ENCODE peak calls at places on chromosome 7, in eight cellular contexts. T is Peyer's patch, D is fibroblast of pulmonary artery, Q is mammary epithelial cell, F is breast epithelium, A is A549, E is foreskin fibroblast, I is kidney. O is an unnamed sample.

GRCh38 chr7:128117691-128118090 is 86.5 kb upstream of the LRRC4 start:
- DNase-seq in T (peak; percentile 61), D (no peak), F (no peak), E (no peak), Q (no peak), A (no peak), I (no peak), O (no peak)

GRCh38 chr7:148185050-148185449 is 405.5 kb upstream of the C7orf33 start:
- DNase-seq in E (no peak), Q (no peak), T (no peak), I (no peak), F (no peak), A (no peak), D (peak; percentile 72), O (peak; percentile 38)

GRCh38 chr7:1940402-1940786 is 270.3 kb downstream of the ELFN1 start:
- DNase-seq in D (peak; percentile 25), E (no peak), I (peak; percentile 89), F (no peak), A (no peak), Q (no peak), T (peak; percentile 92), O (peak; percentile 64)

GRCh38 chr7:27046854-27047549 is 48.8 kb downstream of the HOXA1 start:
- DNase-seq in E (peak; percentile 79), Q (peak; percentile 52), T (no peak), F (no peak), I (no peak), A (peak; percentile 45), D (peak; percentile 46), O (peak; percentile 78)

GRCh38 chr7:21946228-21946709 is 570 bp upstream of the CDCA7L start:
- DNase-seq in D (no peak), E (no peak), F (no peak), Q (no peak), A (no peak), I (no peak), T (no peak), O (no peak)

GRCh38 chr7:21805793-21806192 is 139.9 kb downstream of the CDCA7L start:
- DNase-seq in I (no peak), F (no peak), T (no peak), D (no peak), Q (no peak), A (no peak), E (no peak), O (no peak)

GRCh38 chr7:54394877-54395276 is 147.3 kb upstream of the VSTM2A start:
- DNase-seq in D (no peak), T (no peak), I (no peak), E (no peak), Q (peak; percentile 13), A (no peak), F (no peak), O (no peak)

GRCh38 chr7:42407311-42407710 is 170.3 kb upstream of the GLI3 start:
- DNase-seq in Q (no peak), A (no peak), I (no peak), D (no peak), T (no peak), E (no peak), F (no peak), O (no peak)

GRCh38 chr7:64102656-64103400 is 57.6 kb downstream of the ZNF727 start:
- DNase-seq in I (no peak), A (no peak), E (no peak), D (no peak), F (peak; percentile 33), Q (no peak), T (no peak), O (no peak)

GRCh38 chr7:18126274-18126673 is 98.6 kb upstream of the PRPS1L1 start:
- DNase-seq in I (no peak), D (no peak), E (no peak), Q (no peak), T (no peak), F (no peak), A (no peak), O (no peak)

GRCh38 chr7:41459623-41460256 is 243.2 kb downstream of the INHBA start:
- DNase-seq in Q (no peak), I (no peak), F (no peak), T (no peak), D (peak; percentile 23), E (no peak), A (no peak), O (no peak)

GRCh38 chr7:128398841-128399135 is 11.0 kb downstream of the IMPDH1 start:
- DNase-seq in Q (no peak), E (no peak), T (no peak), I (no peak), A (no peak), F (no peak), D (no peak), O (no peak)

GRCh38 chr7:1919539-1920265 is 249.6 kb downstream of the ELFN1 start:
- DNase-seq in E (peak; percentile 37), D (no peak), T (no peak), A (no peak), F (no peak), I (peak; percentile 78), Q (no peak), O (no peak)

GRCh38 chr7:47180268-47180826 is 401.6 kb downstream of the TNS3 start:
- DNase-seq in I (no peak), A (peak; percentile 66), D (peak; percentile 79), Q (peak; percentile 29), T (no peak), E (peak; percentile 57), F (no peak), O (peak; percentile 72)

GRCh38 chr7:133857376-133858119 is 269.6 kb upstream of the LRGUK start:
- DNase-seq in T (no peak), D (no peak), I (peak; percentile 64), A (no peak), Q (no peak), F (no peak), E (no peak), O (no peak)

GRCh38 chr7:128697301-128697905 is 25.3 kb downstream of the GARIN1A start:
- DNase-seq in A (peak; percentile 80), T (peak; percentile 35), Q (peak; percentile 62), F (no peak), I (peak; percentile 75), E (peak; percentile 47), D (peak; percentile 66), O (peak; percentile 38)

GRCh38 chr7:192035-192649 is at the start of gene FAM20C:
- DNase-seq in E (peak; percentile 92), Q (peak; percentile 81), T (peak; percentile 21), D (peak; percentile 83), F (peak; percentile 74), A (peak; percentile 91), I (peak; percentile 95), O (peak; percentile 61)

GRCh38 chr7:91875851-91876250 is 4.7 kb downstream of the MTERF1 start:
- DNase-seq in T (no peak), D (peak; percentile 24), A (no peak), F (no peak), Q (no peak), E (no peak), I (no peak), O (no peak)

GRCh38 chr7:2729043-2729892 is 41.3 kb downstream of the AMZ1 start:
- DNase-seq in T (peak; percentile 12), I (peak; percentile 79), E (no peak), D (no peak), Q (no peak), F (no peak), A (no peak), O (no peak)

DNA sequence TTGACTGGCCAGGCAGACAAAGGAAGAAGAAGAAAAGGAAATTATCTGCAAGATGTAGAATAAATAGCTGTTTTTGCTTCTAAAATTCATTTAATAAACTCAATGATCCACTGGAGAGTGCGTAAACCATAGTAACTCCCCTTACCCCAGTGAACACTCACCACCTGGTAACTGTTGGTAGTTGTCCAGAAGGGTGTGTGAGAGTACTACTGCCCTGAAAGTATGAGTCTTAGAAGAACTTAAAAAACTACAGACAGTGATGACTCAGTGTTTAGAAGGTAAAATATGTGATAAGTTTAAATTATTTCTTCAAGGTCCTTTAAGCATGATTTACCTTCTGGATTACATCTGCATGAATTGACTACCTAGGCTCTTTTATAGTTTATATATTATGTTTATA is 53.0 kb upstream of the SEMA3A start:
- DNase-seq in T (no peak), Q (peak; percentile 81), F (no peak), D (peak; percentile 48), A (no peak), I (no peak), E (no peak), O (peak; percentile 41)
- TF ChIP-seq CTCF in T (no peak), Q (peak; percentile 25), F (no peak), D (no peak), A (no peak), I (no peak), E (no peak), O (peak; percentile 22)

DNA sequence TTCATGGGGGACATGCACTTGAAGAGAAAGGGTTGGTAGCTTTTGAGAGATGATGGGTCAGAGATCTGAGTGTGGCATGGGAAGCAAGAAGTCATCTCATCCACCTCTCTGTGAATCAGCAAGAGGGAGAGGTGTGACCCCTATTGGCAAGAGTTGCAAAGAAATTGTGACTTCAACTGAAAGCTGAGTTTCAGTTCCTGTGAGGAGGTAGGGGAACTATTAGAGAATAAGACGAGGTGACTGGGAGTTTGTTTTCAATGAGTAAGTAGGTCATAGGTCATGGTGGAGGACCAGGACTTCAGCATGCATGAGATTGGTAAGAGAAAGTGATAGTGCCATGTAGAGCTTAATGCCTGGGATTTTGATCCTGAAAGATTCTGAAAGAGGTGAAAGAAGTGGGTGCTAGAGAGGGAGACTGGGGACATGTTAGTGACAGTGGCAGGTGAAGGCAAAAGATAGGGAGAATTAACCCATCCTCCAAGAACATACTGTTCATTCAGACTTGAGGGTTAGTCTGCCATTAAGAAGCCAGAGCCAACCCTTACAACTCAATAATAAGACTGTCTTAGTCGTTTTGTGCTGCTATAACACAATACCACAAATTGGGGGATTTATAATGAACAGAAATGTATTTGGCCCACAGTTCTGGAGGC is 75.5 kb upstream of the CAPZA2 start:
- DNase-seq in F (no peak), A (no peak), T (no peak), D (peak; percentile 56), E (peak; percentile 44), I (no peak), Q (peak; percentile 70), O (peak; percentile 41)
- TF ChIP-seq CTCF in F (no peak), A (peak; percentile 56), T (peak; percentile 39), D (peak; percentile 52), E (peak; percentile 24), I (peak; percentile 44), Q (peak; percentile 6), O (peak; percentile 72)

DNA sequence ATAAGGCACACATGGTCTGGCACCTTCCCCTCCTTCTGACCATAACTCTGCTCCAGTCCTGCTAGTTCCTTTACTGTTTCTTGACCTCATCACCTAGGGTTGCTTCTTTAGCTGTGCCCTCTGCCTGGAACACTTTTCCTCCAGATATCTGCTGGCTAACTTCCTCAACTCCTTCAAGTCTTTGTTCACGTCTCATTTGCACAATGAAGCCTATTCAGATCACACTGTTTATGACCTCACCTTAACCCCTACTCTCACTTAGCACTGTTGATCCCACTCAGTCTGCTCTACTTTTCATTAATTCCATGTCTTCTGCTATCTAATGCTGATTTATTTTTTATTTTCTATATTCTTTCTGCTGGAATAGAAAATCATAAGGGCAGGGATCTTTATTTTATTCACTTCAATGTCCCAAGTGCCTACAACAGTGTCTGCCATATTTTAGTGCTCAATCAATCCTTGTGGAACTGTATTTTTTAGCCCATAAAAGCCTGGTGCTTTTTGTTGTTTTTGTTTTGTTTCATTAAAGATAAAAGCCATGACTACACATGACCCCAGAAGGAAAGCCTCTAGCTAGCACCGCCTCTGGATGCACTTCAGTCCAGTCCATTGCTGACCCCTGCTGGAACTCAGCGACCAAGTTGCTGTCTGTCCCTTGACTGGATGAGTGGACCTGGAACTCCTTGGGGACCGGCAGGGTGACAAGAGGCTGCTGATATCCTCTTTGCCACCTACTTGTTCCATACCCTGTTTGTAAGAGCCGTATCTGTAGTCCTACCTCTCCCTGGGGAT is 12.3 kb downstream of the KLF14 start:
- DNase-seq in E (peak; percentile 67), I (peak; percentile 84), T (no peak), A (peak; percentile 35), Q (peak; percentile 32), D (peak; percentile 89), F (no peak), O (peak; percentile 85)
- TF ChIP-seq CTCF in E (peak; percentile 69), I (peak; percentile 59), T (peak; percentile 16), A (peak; percentile 54), Q (peak; percentile 26), D (peak; percentile 89), F (peak; percentile 34), O (peak; percentile 86)

GRCh38 chr7:138460649-138461607 is 869 bp downstream of the TRIM24 start:
- DNase-seq in E (peak; percentile 15), T (peak; percentile 63), Q (peak; percentile 51), I (peak; percentile 88), D (peak; percentile 51), F (no peak), A (peak; percentile 46), O (peak; percentile 37)
- TF ChIP-seq CTCF in E (no peak), T (no peak), Q (no peak), I (no peak), D (no peak), F (no peak), A (peak; percentile 18), O (no peak)

O was measured in brain microvascular endothelial cell.